ENCODE peak calls at places on chromosomes 2 and 18, in nine cellular contexts. B is GM23248; O is Jurkat, Clone E6-1; Q is tibial artery; X is NB4; E is heart left ventricle; I is kidney; K is adrenal gland; M is ovary. D is an unnamed sample.

GRCh38 chr2:230319211-230319862 is 7.7 kb upstream of the SP140L start:
- DNase-seq in K (peak; percentile 9), E (no peak), M (no peak), I (no peak), B (no peak), Q (no peak), O (peak; percentile 99), X (peak; percentile 66), D (peak; percentile 87)

GRCh38 chr2:200770847-200771246 is 40.9 kb upstream of the BZW1 start:
- DNase-seq in E (no peak), B (no peak), Q (no peak), K (no peak), I (no peak), O (no peak), X (no peak), M (no peak), D (no peak)

GRCh38 chr2:174263989-174264388 is 15.7 kb upstream of the OLA1 start:
- DNase-seq in Q (no peak), B (peak; percentile 80), O (no peak), X (peak; percentile 46), K (no peak), M (no peak), I (no peak), E (no peak), D (no peak)

GRCh38 chr2:150686391-150686790 is 198.9 kb upstream of the RND3 start:
- DNase-seq in B (peak; percentile 32), O (no peak), K (no peak), X (no peak), E (no peak), M (no peak), I (no peak), Q (no peak), D (no peak)

GRCh38 chr18:44777429-44778192 is 96.9 kb downstream of the SETBP1 start:
- DNase-seq in Q (peak; percentile 72), O (no peak), B (no peak), E (no peak), I (no peak), X (no peak), M (peak; percentile 20), K (peak; percentile 11), D (no peak)

GRCh38 chr2:138391956-138392355 is 109.6 kb upstream of the SPOPL start:
- DNase-seq in K (no peak), O (no peak), E (no peak), I (no peak), B (peak; percentile 48), Q (no peak), M (no peak), X (no peak), D (no peak)

GRCh38 chr18:33804258-33804657 is 226.2 kb downstream of the ASXL3 start:
- DNase-seq in I (no peak), X (no peak), E (no peak), B (peak; percentile 23), K (no peak), O (no peak), M (no peak), Q (no peak), D (no peak)

GRCh38 chr2:104703669-104704068 is 150.2 kb upstream of the POU3F3 start:
- DNase-seq in I (no peak), O (no peak), B (no peak), X (no peak), Q (no peak), E (no peak), K (no peak), M (no peak), D (no peak)

GRCh38 chr2:65045651-65046050 is 10.6 kb upstream of the CEP68 start:
- DNase-seq in E (no peak), I (no peak), X (peak; percentile 96), Q (no peak), O (no peak), K (no peak), M (no peak), B (no peak), D (no peak)

GRCh38 chr2:206086683-206087350 is 843 bp upstream of the INO80D start:
- DNase-seq in K (no peak), Q (no peak), O (no peak), I (no peak), E (no peak), M (no peak), B (peak; percentile 35), X (peak; percentile 58), D (no peak)

GRCh38 chr2:227661019-227661726 is 5.4 kb upstream of the SCYGR5 start:
- DNase-seq in E (no peak), K (no peak), M (no peak), Q (no peak), X (no peak), I (no peak), B (no peak), O (no peak), D (no peak)

DNA sequence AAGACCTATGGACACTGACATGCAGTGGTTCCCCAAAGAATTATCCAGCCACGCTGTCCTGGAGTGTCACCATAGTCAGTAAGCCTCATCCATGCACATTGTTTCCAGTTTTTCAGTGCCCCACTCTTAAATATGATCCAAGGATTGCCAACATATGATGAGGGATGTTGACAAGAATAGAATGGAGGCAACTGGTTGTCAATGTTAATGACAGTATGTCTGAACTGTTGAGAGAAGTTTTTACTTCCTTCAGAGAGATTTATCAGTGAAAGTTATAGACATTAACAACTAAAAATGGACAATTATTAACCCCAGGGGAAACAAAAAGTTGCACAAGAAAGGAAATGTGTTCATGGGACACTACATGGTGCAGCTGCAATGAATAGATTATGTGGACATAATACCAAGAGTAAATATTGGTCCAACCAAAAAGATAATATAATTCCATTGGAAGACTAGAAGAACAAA is 69.9 kb downstream of the CYP26B1 start:
- DNase-seq in O (no peak), B (no peak), Q (no peak), K (no peak), I (no peak), M (no peak), E (no peak), X (no peak), D (no peak)
- H3K4me3 ChIP-seq in O (no peak overlapping the region), B (no peak overlapping the region), Q (no peak overlapping the region), K (no peak overlapping the region), I (no peak overlapping the region), M (no peak overlapping the region), E (no peak overlapping the region), X (no peak overlapping the region), D (no peak overlapping the region)

GRCh38 chr2:127662937-127663565 is 12.3 kb downstream of the LIMS2 start:
- DNase-seq in Q (peak; percentile 64), X (no peak), M (no peak), I (peak; percentile 65), E (peak; percentile 58), B (peak; percentile 31), K (no peak), O (no peak), D (peak; percentile 74)

GRCh38 chr2:127664065-127664894 is 11.1 kb downstream of the LIMS2 start:
- DNase-seq in O (no peak), K (peak; percentile 28), I (peak; percentile 70), B (peak; percentile 41), M (peak; percentile 4), E (peak; percentile 78), Q (peak; percentile 68), X (no peak), D (peak; percentile 78)

GRCh38 chr2:127663566-127664064 is 11.7 kb downstream of the LIMS2 start:
- DNase-seq in O (no peak), X (no peak), K (no peak), B (no peak), E (peak; percentile 34), Q (peak; percentile 58), I (no peak), M (no peak), D (peak; percentile 66)

GRCh38 chr2:127665267-127665893 is 9.9 kb downstream of the LIMS2 start:
- DNase-seq in I (no peak), B (no peak), Q (no peak), E (no peak), X (no peak), M (no peak), O (no peak), K (no peak), D (no peak)

DNA sequence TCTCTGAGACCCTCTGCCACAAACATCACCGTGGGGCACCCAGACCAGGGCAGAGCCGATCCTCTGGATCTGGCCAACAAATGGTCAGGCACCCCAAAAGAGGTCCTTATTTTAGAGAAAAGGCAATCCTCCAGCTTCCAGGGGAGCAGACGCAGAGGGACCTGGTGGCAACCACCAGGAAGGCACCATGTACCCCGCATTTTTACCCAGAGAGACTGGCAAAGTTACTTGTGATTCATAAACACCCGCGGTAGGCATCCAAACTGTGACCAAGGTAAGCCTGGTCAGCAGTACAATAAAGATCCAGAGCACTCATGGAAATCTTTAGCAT is 10.5 kb downstream of the LIMS2 start:
- DNase-seq in E (no peak), Q (no peak), B (no peak), O (no peak), M (peak; percentile 1), X (no peak), K (no peak), I (no peak), D (no peak)
- H3K4me3 ChIP-seq in E (peak overlapping the region; percentile 38), Q (peak overlapping the region; percentile 52), B (no peak overlapping the region), O (no peak overlapping the region), M (peak overlapping the region; percentile 26), X (no peak overlapping the region), K (no peak overlapping the region), I (no peak overlapping the region), D (peak overlapping the region; percentile 7)

DNA sequence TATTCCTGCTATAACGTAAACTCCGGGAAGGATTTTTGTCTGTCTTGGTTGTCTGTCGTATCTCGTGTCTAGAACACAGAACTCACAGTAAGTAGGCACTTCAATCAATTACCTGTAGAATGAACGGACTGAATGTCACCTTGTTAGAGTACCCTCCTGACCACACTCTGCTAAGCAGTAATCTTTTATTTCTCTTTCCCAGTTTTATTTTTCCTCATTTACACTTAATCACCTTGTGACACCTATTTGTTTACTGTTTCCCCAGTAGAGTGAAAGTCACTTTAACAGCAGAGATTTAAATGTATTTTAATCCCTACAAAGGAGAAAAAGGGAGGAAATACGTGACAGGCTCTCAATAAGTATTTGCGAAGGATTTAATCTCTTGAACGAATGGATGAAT is 514 bp upstream of the EPB41L5 start:
- DNase-seq in B (peak; percentile 12), O (no peak), M (no peak), Q (no peak), K (no peak), X (no peak), E (no peak), I (no peak), D (no peak)
- H3K4me3 ChIP-seq in B (peak overlapping the region; percentile 84), O (peak overlapping the region; percentile 69), M (peak overlapping the region; percentile 81), Q (peak overlapping the region; percentile 89), K (no peak overlapping the region), X (peak overlapping the region; percentile 75), E (peak overlapping the region; percentile 81), I (peak overlapping the region; percentile 64), D (peak overlapping the region; percentile 76)

GRCh38 chr2:11639503-11639902 is 30.5 kb downstream of the NTSR2 start:
- DNase-seq in I (no peak), X (no peak), Q (no peak), E (no peak), B (no peak), O (no peak), M (no peak), K (no peak), D (no peak)
- H3K4me3 ChIP-seq in I (no peak overlapping the region), X (no peak overlapping the region), Q (no peak overlapping the region), E (no peak overlapping the region), B (no peak overlapping the region), O (no peak overlapping the region), M (no peak overlapping the region), K (no peak overlapping the region), D (no peak overlapping the region)

GRCh38 chr2:219251656-219252055 is 1.4 kb upstream of the TUBA4B start:
- DNase-seq in K (no peak), B (peak; percentile 18), M (no peak), O (no peak), Q (no peak), E (no peak), I (peak; percentile 22), X (peak; percentile 84), D (no peak)
- H3K4me3 ChIP-seq in K (no peak overlapping the region), B (no peak overlapping the region), M (no peak overlapping the region), O (no peak overlapping the region), Q (peak overlapping the region; percentile 86), E (peak overlapping the region; percentile 78), I (peak overlapping the region; percentile 12), X (peak overlapping the region; percentile 66), D (peak overlapping the region; percentile 89)

D was measured in spleen.